ENCODE peak calls at places on chromosomes 7 and 10, in eight cellular contexts. F is RWPE1, H is A549, L is GM06990, Q is OCI-LY7, O is transverse colon, D is psoas muscle, T is K562. W is an unnamed sample.
A peak's percentile ranks its signal among the peaks of the same experiment; 100 is the strongest.

GRCh38 chr7:30896041-30896440 is 15.6 kb upstream of the AQP1 start:
- DNase-seq in F (peak; percentile 48), H (no peak), L (no peak), Q (no peak), O (no peak), D (no peak), T (no peak), W (no peak)

GRCh38 chr7:108329514-108329913 is 126.7 kb downstream of the NRCAM start:
- DNase-seq in F (no peak), H (no peak), L (no peak), Q (no peak), O (no peak), D (no peak), T (no peak), W (no peak)

GRCh38 chr10:126685756-126686155 is 15.3 kb upstream of the C10orf90 start:
- DNase-seq in F (no peak), H (no peak), L (no peak), Q (no peak), O (no peak), D (no peak), T (no peak), W (no peak)

GRCh38 chr7:22168129-22168634 is 188.8 kb downstream of the RAPGEF5 start:
- DNase-seq in F (no peak), H (no peak), L (no peak), Q (no peak), O (no peak), D (no peak), T (no peak), W (no peak)

GRCh38 chr7:128203047-128203491 is 38.0 kb upstream of the LEP start:
- DNase-seq in F (no peak), H (no peak), L (no peak), Q (no peak), O (no peak), D (no peak), T (no peak), W (no peak)

GRCh38 chr10:34254596-34254995 is 560.5 kb downstream of the PARD3 start:
- DNase-seq in F (peak; percentile 82), H (peak; percentile 48), L (peak; percentile 55), Q (no peak), O (peak; percentile 21), D (no peak), T (no peak), W (peak; percentile 98)

GRCh38 chr10:69866688-69867461 is 65.2 kb downstream of the COL13A1 start:
- DNase-seq in F (no peak), H (no peak), L (no peak), Q (no peak), O (peak; percentile 75), D (no peak), T (no peak), W (no peak)

GRCh38 chr10:78367012-78367411 is 333.3 kb downstream of the RPS24 start:
- DNase-seq in F (no peak), H (no peak), L (no peak), Q (no peak), O (no peak), D (no peak), T (no peak), W (no peak)

GRCh38 chr10:4541292-4541691 is 284.7 kb upstream of the AKR1E2 start:
- DNase-seq in F (peak; percentile 83), H (no peak), L (no peak), Q (no peak), O (peak; percentile 19), D (no peak), T (no peak), W (peak; percentile 96)

GRCh38 chr7:11457419-11457818 is 374.6 kb downstream of the THSD7A start:
- DNase-seq in F (no peak), H (no peak), L (no peak), Q (no peak), O (no peak), D (no peak), T (no peak), W (no peak)

GRCh38 chr10:102691701-102692100 is 22.5 kb downstream of the ARL3 start:
- DNase-seq in F (no peak), H (no peak), L (no peak), Q (no peak), O (no peak), D (no peak), T (no peak), W (no peak)

GRCh38 chr7:7054252-7054830 is 128.0 kb upstream of the C1GALT1 start:
- DNase-seq in F (no peak), H (no peak), L (no peak), Q (no peak), O (no peak), D (no peak), T (no peak), W (no peak)
- TF ChIP-seq CTCF in F (no peak), H (no peak), L (no peak), Q (no peak), O (no peak), D (no peak), T (no peak), W (no peak)

GRCh38 chr10:80064120-80064886 is 14.2 kb upstream of the TMEM254 start:
- DNase-seq in F (no peak), H (no peak), L (no peak), Q (no peak), O (no peak), D (no peak), T (no peak), W (no peak)

GRCh38 chr10:80072584-80072983 is 5.9 kb upstream of the TMEM254 start:
- DNase-seq in F (no peak), H (no peak), L (no peak), Q (no peak), O (no peak), D (no peak), T (no peak), W (no peak)

GRCh38 chr10:80070068-80070467 is 8.4 kb upstream of the TMEM254 start:
- DNase-seq in F (no peak), H (no peak), L (no peak), Q (no peak), O (no peak), D (peak; percentile 21), T (no peak), W (no peak)

GRCh38 chr10:80066809-80067208 is 11.7 kb upstream of the TMEM254 start:
- DNase-seq in F (no peak), H (no peak), L (no peak), Q (no peak), O (no peak), D (no peak), T (no peak), W (no peak)

GRCh38 chr10:80068270-80068669 is 10.2 kb upstream of the TMEM254 start:
- DNase-seq in F (no peak), H (no peak), L (no peak), Q (peak; percentile 11), O (no peak), D (no peak), T (no peak), W (no peak)
- TF ChIP-seq CTCF in F (no peak), H (no peak), L (no peak), Q (no peak), O (no peak), D (no peak), T (no peak), W (no peak)

GRCh38 chr10:50226610-50227009 is 24.7 kb downstream of the ASAH2 start:
- DNase-seq in F (no peak), H (no peak), L (no peak), Q (no peak), O (no peak), D (no peak), T (no peak), W (no peak)
- TF ChIP-seq CTCF in F (no peak), H (no peak), L (no peak), Q (no peak), O (no peak), D (no peak), T (no peak), W (no peak)

DNA sequence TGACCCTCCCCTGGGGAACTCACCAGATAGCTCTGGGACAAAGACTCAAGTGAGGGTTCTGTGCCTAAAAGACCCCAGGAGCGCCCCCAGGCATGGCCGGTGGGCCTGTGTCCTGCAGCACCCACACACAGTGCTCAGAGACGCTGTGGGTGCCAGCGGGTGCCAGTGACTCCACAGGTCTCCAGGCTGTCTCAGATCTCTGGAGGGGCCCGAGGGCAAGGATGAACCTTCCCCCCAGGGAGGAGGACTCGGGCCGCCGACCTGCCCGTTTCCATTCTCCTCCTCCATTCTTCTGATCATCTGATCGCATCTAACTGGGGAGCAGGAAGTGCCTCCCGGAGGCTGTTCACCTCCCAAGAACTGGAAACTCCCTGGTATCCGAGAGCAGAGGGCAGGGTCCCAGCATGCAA is 980 bp downstream of the ADAM8 start:
- DNase-seq in F (no peak), H (no peak), L (peak; percentile 72), Q (peak; percentile 53), O (no peak), D (no peak), T (peak; percentile 16), W (peak; percentile 25)
- TF ChIP-seq CTCF in F (no peak), H (no peak), L (peak; percentile 69), Q (peak; percentile 65), O (no peak), D (no peak), T (peak; percentile 13), W (no peak)

GRCh38 chr7:156994417-156994816 is 16.0 kb downstream of the MNX1 start:
- DNase-seq in F (no peak), H (no peak), L (no peak), Q (no peak), O (no peak), D (no peak), T (no peak), W (no peak)
- TF ChIP-seq CTCF in F (no peak), H (no peak), L (no peak), Q (no peak), O (no peak), D (no peak), T (no peak), W (no peak)